ENCODE peak calls at places on chromosomes 16 and 17, in nine cellular contexts. P is NCI-H524 treated with DMSO at 0.1 percent for 48 hours; I is NCI-H2171 treated with DMSO at 0.1 percent for 48 hours; N is left cardiac atrium; V is esophagus muscularis mucosa; S is HEK293T; T is lower lobe of right lung; R is GM23248; U is stimulated activated CD8-positive, alpha-beta memory T cell treated with anti-CD3 and anti-CD28 coated beads, Interleukin-7, amount 100 ng/mL, for 48 hours. Y is an unnamed sample.

GRCh38 chr16:17412221-17412620 is 58.5 kb downstream of the XYLT1 start:
- DNase-seq in T (no peak), S (no peak), R (peak), N (no peak), I (no peak), P (no peak), U (no peak), V (no peak), Y (no peak)

GRCh38 chr16:508884-509736 is 18.4 kb upstream of the CAPN15 start:
- DNase-seq in R (no peak), N (no peak), U (no peak), V (no peak), I (no peak), T (no peak), S (no peak), P (peak), Y (no peak)

GRCh38 chr16:50263060-50263909 is 3.1 kb upstream of the ADCY7 start:
- DNase-seq in I (no peak), U (no peak), S (no peak), P (no peak), N (peak), R (no peak), V (no peak), T (no peak), Y (no peak)

GRCh38 chr17:61065263-61065773 is 334.3 kb upstream of the TBX2 start:
- DNase-seq in T (no peak), V (no peak), S (peak), I (no peak), U (no peak), P (no peak), R (peak), N (no peak), Y (no peak)

GRCh38 chr17:12902046-12902445 is 112.7 kb downstream of the ARHGAP44 start:
- DNase-seq in U (no peak), S (no peak), T (no peak), V (no peak), N (no peak), I (no peak), R (no peak), P (no peak), Y (no peak)

GRCh38 chr16:67547423-67548264 is 14.7 kb upstream of the CTCF start:
- DNase-seq in T (peak), V (peak), I (peak), S (no peak), U (no peak), R (no peak), N (peak), P (no peak), Y (no peak)

GRCh38 chr16:24539850-24540484 is 601 bp downstream of the RBBP6 start:
- DNase-seq in U (peak), N (peak), I (peak), P (no peak), V (no peak), S (peak), T (peak), R (peak), Y (no peak)

GRCh38 chr16:22358000-22358399 is 16.4 kb downstream of the CDR2 start:
- DNase-seq in S (no peak), I (no peak), N (no peak), U (no peak), P (no peak), V (no peak), T (no peak), R (no peak), Y (no peak)

GRCh38 chr17:67238976-67239375 is 6.0 kb downstream of the HELZ start:
- DNase-seq in R (no peak), N (no peak), I (no peak), T (no peak), S (no peak), V (no peak), P (peak), U (no peak), Y (no peak)

GRCh38 chr17:55320594-55321506 is 56.1 kb downstream of the HLF start:
- DNase-seq in T (no peak), N (no peak), V (no peak), R (no peak), U (no peak), S (no peak), P (no peak), I (no peak), Y (peak)

GRCh38 chr16:87581867-87582220 is 20.5 kb upstream of the JPH3 start:
- DNase-seq in S (peak), T (no peak), N (peak), U (no peak), P (no peak), V (peak), I (no peak), R (peak), Y (peak)

GRCh38 chr16:28499854-28500253 is 5.4 kb downstream of the APOBR start:
- DNase-seq in P (no peak), U (no peak), S (no peak), V (no peak), R (no peak), I (no peak), N (no peak), T (no peak), Y (no peak)

GRCh38 chr16:81654346-81654745 is 124.7 kb upstream of the PLCG2 start:
- DNase-seq in N (no peak), S (no peak), I (no peak), V (no peak), P (no peak), R (peak), T (no peak), U (no peak), Y (no peak)

Y was measured in foreskin keratinocyte.